ENCODE peak calls at places on chromosome 22, in four cellular contexts. Z is caudate nucleus, C is spleen, S is GM13976. J is an unnamed sample.

GRCh38 chr22:38490915-38491314 is 15.2 kb downstream of the DDX17 start:
- DNase-seq in S (no peak), Z (no peak), C (peak), J (no peak)

GRCh38 chr22:36830601-36831000 is 13.8 kb upstream of the PVALB start:
- DNase-seq in Z (no peak), C (no peak), S (no peak), J (no peak)

GRCh38 chr22:45318558-45319318 is 9.0 kb downstream of the FAM118A start:
- DNase-seq in C (no peak), S (peak), Z (no peak), J (no peak)

GRCh38 chr22:28023036-28023435 is 104.0 kb upstream of the PITPNB start:
- DNase-seq in C (peak), Z (no peak), S (no peak), J (no peak)

GRCh38 chr22:44543362-44543761 is 45.3 kb upstream of the RTL6 start:
- DNase-seq in S (peak), Z (no peak), C (no peak), J (no peak)

GRCh38 chr22:48889209-48889830 is 938.4 kb downstream of the BRD1 start:
- DNase-seq in C (peak), Z (no peak), S (no peak), J (no peak)

GRCh38 chr22:42747701-42748513 is 27.2 kb upstream of the A4GALT start:
- DNase-seq in C (no peak), S (no peak), Z (no peak), J (no peak)

GRCh38 chr22:45867906-45868555 is 108.9 kb downstream of the WNT7B start:
- DNase-seq in S (no peak), Z (no peak), C (no peak), J (no peak)

GRCh38 chr22:47083379-47083986 is 321.0 kb downstream of the TBC1D22A start:
- DNase-seq in C (no peak), Z (no peak), S (no peak), J (no peak)

GRCh38 chr22:30602049-30602448 is 4.9 kb upstream of the TCN2 start:
- DNase-seq in Z (no peak), C (no peak), S (no peak), J (peak)

GRCh38 chr22:19242699-19243098 is 48.8 kb downstream of the CLTCL1 start:
- DNase-seq in S (no peak), C (no peak), Z (no peak), J (no peak)

GRCh38 chr22:27195104-27195503 is 537.7 kb downstream of the MIAT start:
- DNase-seq in S (no peak), C (no peak), Z (no peak), J (no peak)

GRCh38 chr22:35766654-35767580 is 49.2 kb downstream of the APOL5 start:
- DNase-seq in S (no peak), C (no peak), Z (no peak), J (no peak)

GRCh38 chr22:45296628-45297297 is 12.0 kb downstream of the UPK3A start:
- DNase-seq in Z (no peak), S (no peak), C (no peak), J (no peak)

GRCh38 chr22:37240941-37241320 is 3.1 kb downstream of the RAC2 start:
- DNase-seq in C (peak), Z (no peak), S (peak), J (no peak)

GRCh38 chr22:20945578-20945934 is 21.5 kb upstream of the AIFM3 start:
- DNase-seq in S (no peak), C (peak), Z (no peak), J (no peak)

GRCh38 chr22:37419916-37420655 is 7.2 kb downstream of the ELFN2 start:
- DNase-seq in Z (no peak), S (no peak), C (no peak), J (no peak)

GRCh38 chr22:28222976-28223375 is 303.9 kb upstream of the PITPNB start:
- DNase-seq in Z (no peak), C (no peak), S (no peak), J (no peak)

GRCh38 chr22:32761251-32761903 is 40.1 kb upstream of the TIMP3 start:
- DNase-seq in C (no peak), S (no peak), Z (no peak), J (no peak)

GRCh38 chr22:50178471-50178864 is 7.2 kb upstream of the TRABD start:
- DNase-seq in Z (no peak), S (no peak), C (peak), J (no peak)